ENCODE peak calls at places on chromosomes 16 and 17, in six cellular contexts. J is stimulated activated CD4-positive, alpha-beta T cell treated with anti-CD3 and anti-CD28 coated beads, Interleukin-1b, Interleukin-23, amount 100 ng/mL, for 24 hours; Q is EL; I is PC-9; M is AG08396; L is GM04504. R is an unnamed sample.

GRCh38 chr16:31074814-31075183 is 577 bp downstream of the ZNF646 start:
- DNase-seq in J (no peak), Q (no peak), I (no peak), M (no peak), L (no peak), R (no peak)

GRCh38 chr16:86510465-86511261 is at the start of gene FOXF1:
- DNase-seq in J (no peak), Q (peak), I (no peak), M (no peak), L (no peak), R (no peak)

GRCh38 chr16:58723109-58723508 is 11.0 kb downstream of the GOT2 start:
- DNase-seq in J (no peak), Q (no peak), I (no peak), M (no peak), L (no peak), R (no peak)

GRCh38 chr16:85998868-85999729 is 100.1 kb downstream of the IRF8 start:
- DNase-seq in J (no peak), Q (no peak), I (no peak), M (no peak), L (no peak), R (no peak)

GRCh38 chr17:33163827-33164555 is 129.1 kb downstream of the ASIC2 start:
- DNase-seq in J (no peak), Q (no peak), I (no peak), M (no peak), L (no peak), R (no peak)

GRCh38 chr17:2230877-2231276 is 72.7 kb downstream of the SMG6 start:
- DNase-seq in J (no peak), Q (no peak), I (no peak), M (no peak), L (no peak), R (no peak)

GRCh38 chr17:51397361-51398127 is 137.2 kb downstream of the UTP18 start:
- DNase-seq in J (no peak), Q (peak), I (no peak), M (peak), L (peak), R (no peak)

GRCh38 chr16:83244057-83244456 is 563.7 kb upstream of the HSBP1 start:
- DNase-seq in J (no peak), Q (no peak), I (no peak), M (no peak), L (no peak), R (no peak)

GRCh38 chr16:50696126-50696525 is 2.7 kb downstream of the NOD2 start:
- DNase-seq in J (no peak), Q (no peak), I (no peak), M (no peak), L (no peak), R (no peak)

GRCh38 chr17:42917236-42917603 is 16.6 kb downstream of the G6PC1 start:
- DNase-seq in J (no peak), Q (no peak), I (no peak), M (no peak), L (no peak), R (no peak)

GRCh38 chr16:57510016-57510871 is 24.0 kb upstream of the DOK4 start:
- DNase-seq in J (no peak), Q (no peak), I (no peak), M (no peak), L (no peak), R (no peak)

GRCh38 chr16:65070831-65071230 is 51.0 kb downstream of the CDH11 start:
- DNase-seq in J (no peak), Q (peak), I (no peak), M (peak), L (peak), R (no peak)

GRCh38 chr16:72400257-72401078 is 228.5 kb upstream of the PMFBP1 start:
- DNase-seq in J (no peak), Q (peak), I (peak), M (peak), L (peak), R (no peak)

GRCh38 chr17:76907352-76907751 is 39.1 kb downstream of the MGAT5B start:
- DNase-seq in J (no peak), Q (no peak), I (no peak), M (no peak), L (no peak), R (no peak)

GRCh38 chr16:19872179-19872863 is 12.3 kb downstream of the GPRC5B start:
- DNase-seq in J (no peak), Q (no peak), I (no peak), M (no peak), L (no peak), R (no peak)

GRCh38 chr16:81485824-81486554 is 41.4 kb downstream of the CMIP start:
- DNase-seq in J (no peak), Q (no peak), I (no peak), M (no peak), L (no peak), R (no peak)

GRCh38 chr16:82263456-82264159 is 93.6 kb upstream of the MPHOSPH6 start:
- DNase-seq in J (peak), Q (peak), I (peak), M (peak), L (peak), R (no peak)

GRCh38 chr17:63178530-63178929 is 212.5 kb downstream of the TANC2 start:
- DNase-seq in J (no peak), Q (peak), I (no peak), M (peak), L (no peak), R (no peak)

GRCh38 chr16:83609178-83609577 is 198.6 kb upstream of the HSBP1 start:
- DNase-seq in J (no peak), Q (peak), I (no peak), M (no peak), L (no peak), R (no peak)

GRCh38 chr17:10735821-10736220 is 6.0 kb upstream of the TMEM220 start:
- DNase-seq in J (no peak), Q (no peak), I (no peak), M (no peak), L (no peak), R (no peak)

GRCh38 chr17:48131216-48131824 is 23.8 kb downstream of the SNX11 start:
- DNase-seq in J (peak), Q (peak), I (peak), M (peak), L (peak), R (no peak)

GRCh38 chr16:11047057-11047456 is 102.7 kb downstream of the CLEC16A start:
- DNase-seq in J (no peak), Q (peak), I (no peak), M (peak), L (peak), R (no peak)

GRCh38 chr17:13931111-13931526 is 138.2 kb upstream of the COX10 start:
- DNase-seq in J (no peak), Q (peak), I (no peak), M (no peak), L (peak), R (no peak)

GRCh38 chr17:35255316-35255715 is 12.4 kb downstream of the SLFN5 start:
- DNase-seq in J (no peak), Q (no peak), I (no peak), M (no peak), L (no peak), R (no peak)

GRCh38 chr16:86044241-86044671 is 145.3 kb downstream of the IRF8 start:
- DNase-seq in J (peak), Q (peak), I (peak), M (peak), L (peak), R (peak)

GRCh38 chr16:30356401-30357084 is 1.4 kb upstream of the CD2BP2 start:
- DNase-seq in J (no peak), Q (no peak), I (peak), M (no peak), L (no peak), R (no peak)

GRCh38 chr16:56352351-56353053 is 72.8 kb downstream of the AMFR start:
- DNase-seq in J (no peak), Q (no peak), I (no peak), M (no peak), L (no peak), R (peak)

R was measured in chondrocyte.